ENCODE peak calls at places on chromosome 1, in nine cellular contexts. E, H, W, V, I, R, A, O and K are unnamed samples.

GRCh38 chr1:233631810-233632375 is 18.0 kb downstream of the KCNK1 start:
- DNase-seq in E (no peak), H (no peak), W (no peak), V (no peak), I (no peak), R (no peak), A (no peak), O (no peak), K (no peak)

GRCh38 chr1:15039017-15039648 is 114.4 kb upstream of the TMEM51 start:
- DNase-seq in E (no peak), H (no peak), W (no peak), V (no peak), I (no peak), R (no peak), A (no peak), O (no peak), K (no peak)

GRCh38 chr1:183159960-183160359 is 26.1 kb upstream of the LAMC2 start:
- DNase-seq in E (peak), H (no peak), W (no peak), V (no peak), I (no peak), R (peak), A (peak), O (no peak), K (peak)

GRCh38 chr1:215636258-215636965 is 69.3 kb downstream of the KCTD3 start:
- DNase-seq in E (peak), H (peak), W (peak), V (peak), I (peak), R (peak), A (no peak), O (peak), K (no peak)

GRCh38 chr1:67339623-67340343 is 32.1 kb downstream of the IL12RB2 start:
- DNase-seq in E (no peak), H (no peak), W (peak), V (peak), I (no peak), R (no peak), A (no peak), O (no peak), K (peak)

GRCh38 chr1:184622136-184622823 is 132.4 kb downstream of the EDEM3 start:
- DNase-seq in E (peak), H (peak), W (peak), V (peak), I (peak), R (peak), A (no peak), O (no peak), K (peak)

GRCh38 chr1:78254517-78254916 is 208.8 kb downstream of the GIPC2 start:
- DNase-seq in E (no peak), H (no peak), W (peak), V (peak), I (no peak), R (no peak), A (no peak), O (no peak), K (peak)

GRCh38 chr1:45395582-45395981 is 55.3 kb upstream of the MUTYH start:
- DNase-seq in E (no peak), H (no peak), W (no peak), V (no peak), I (no peak), R (no peak), A (no peak), O (no peak), K (no peak)

GRCh38 chr1:31761883-31762282 is 2.3 kb downstream of the ADGRB2 start:
- DNase-seq in E (no peak), H (no peak), W (peak), V (peak), I (no peak), R (no peak), A (no peak), O (no peak), K (peak)

GRCh38 chr1:156889802-156890585 is 3.5 kb upstream of the PEAR1 start:
- DNase-seq in E (peak), H (peak), W (peak), V (no peak), I (peak), R (peak), A (peak), O (peak), K (peak)

GRCh38 chr1:248890549-248891498 is 15.2 kb upstream of the PGBD2 start:
- DNase-seq in E (no peak), H (no peak), W (no peak), V (no peak), I (no peak), R (no peak), A (no peak), O (no peak), K (no peak)

GRCh38 chr1:245978915-245979314 is 528.2 kb downstream of the SMYD3 start:
- DNase-seq in E (no peak), H (no peak), W (no peak), V (no peak), I (no peak), R (no peak), A (no peak), O (no peak), K (no peak)

GRCh38 chr1:85311818-85312217 is 35.4 kb upstream of the BCL10 start:
- DNase-seq in E (no peak), H (no peak), W (no peak), V (no peak), I (no peak), R (no peak), A (no peak), O (no peak), K (no peak)

GRCh38 chr1:207857447-207857846 is 53.5 kb downstream of the CD34 start:
- DNase-seq in E (no peak), H (no peak), W (no peak), V (no peak), I (no peak), R (no peak), A (no peak), O (no peak), K (no peak)

GRCh38 chr1:202716654-202717053 is 6.4 kb upstream of the SYT2 start:
- DNase-seq in E (no peak), H (no peak), W (no peak), V (no peak), I (no peak), R (no peak), A (no peak), O (no peak), K (no peak)

GRCh38 chr1:110215621-110216020 is 5.5 kb downstream of the KCNC4 start:
- DNase-seq in E (no peak), H (no peak), W (no peak), V (no peak), I (no peak), R (no peak), A (no peak), O (no peak), K (no peak)

GRCh38 chr1:161473363-161473762 is 31.9 kb upstream of the FCGR2A start:
- DNase-seq in E (no peak), H (no peak), W (peak), V (no peak), I (no peak), R (no peak), A (no peak), O (no peak), K (no peak)

GRCh38 chr1:115330480-115331013 is 7.5 kb downstream of the NGF start:
- DNase-seq in E (no peak), H (no peak), W (peak), V (peak), I (peak), R (no peak), A (no peak), O (no peak), K (peak)

GRCh38 chr1:61131716-61132115 is 49.4 kb downstream of the NFIA start:
- DNase-seq in E (no peak), H (no peak), W (peak), V (no peak), I (no peak), R (no peak), A (no peak), O (no peak), K (peak)

GRCh38 chr1:59413327-59413720 is 116.4 kb downstream of the FGGY start:
- DNase-seq in E (no peak), H (no peak), W (no peak), V (no peak), I (no peak), R (no peak), A (no peak), O (no peak), K (no peak)

GRCh38 chr1:204962742-204963632 is 80.0 kb upstream of the CNTN2 start:
- DNase-seq in E (no peak), H (no peak), W (no peak), V (no peak), I (no peak), R (no peak), A (no peak), O (no peak), K (no peak)

GRCh38 chr1:78649628-78650027 is at the start of gene IFI44:
- DNase-seq in E (peak), H (peak), W (peak), V (peak), I (peak), R (peak), A (no peak), O (peak), K (peak)

GRCh38 chr1:213931804-213932203 is 56.0 kb upstream of the PROX1 start:
- DNase-seq in E (no peak), H (no peak), W (no peak), V (no peak), I (no peak), R (no peak), A (peak), O (no peak), K (no peak)

GRCh38 chr1:16716691-16717173 is 23.6 kb upstream of the RNU1-4 start:
- DNase-seq in E (no peak), H (peak), W (no peak), V (no peak), I (no peak), R (peak), A (no peak), O (no peak), K (no peak)

GRCh38 chr1:67441183-67441582 is 11.0 kb upstream of the SERBP1 start:
- DNase-seq in E (no peak), H (peak), W (peak), V (no peak), I (peak), R (no peak), A (no peak), O (peak), K (peak)

GRCh38 chr1:193971595-193971994 is 785.2 kb upstream of the B3GALT2 start:
- DNase-seq in E (no peak), H (no peak), W (no peak), V (peak), I (no peak), R (no peak), A (no peak), O (no peak), K (peak)

GRCh38 chr1:21631944-21632887 is 36.9 kb downstream of the RAP1GAP start:
- DNase-seq in E (peak), H (no peak), W (no peak), V (no peak), I (no peak), R (peak), A (no peak), O (peak), K (no peak)

GRCh38 chr1:116873680-116874271 is 35.9 kb upstream of the PTGFRN start:
- DNase-seq in E (no peak), H (no peak), W (no peak), V (no peak), I (no peak), R (no peak), A (no peak), O (no peak), K (peak)

GRCh38 chr1:54384921-54385726 is 21.1 kb downstream of the SSBP3 start:
- DNase-seq in E (no peak), H (no peak), W (no peak), V (peak), I (no peak), R (peak), A (no peak), O (no peak), K (no peak)

GRCh38 chr1:151515265-151515664 is 4.1 kb downstream of the CGN start:
- DNase-seq in E (no peak), H (no peak), W (no peak), V (no peak), I (no peak), R (no peak), A (no peak), O (no peak), K (no peak)

DNA sequence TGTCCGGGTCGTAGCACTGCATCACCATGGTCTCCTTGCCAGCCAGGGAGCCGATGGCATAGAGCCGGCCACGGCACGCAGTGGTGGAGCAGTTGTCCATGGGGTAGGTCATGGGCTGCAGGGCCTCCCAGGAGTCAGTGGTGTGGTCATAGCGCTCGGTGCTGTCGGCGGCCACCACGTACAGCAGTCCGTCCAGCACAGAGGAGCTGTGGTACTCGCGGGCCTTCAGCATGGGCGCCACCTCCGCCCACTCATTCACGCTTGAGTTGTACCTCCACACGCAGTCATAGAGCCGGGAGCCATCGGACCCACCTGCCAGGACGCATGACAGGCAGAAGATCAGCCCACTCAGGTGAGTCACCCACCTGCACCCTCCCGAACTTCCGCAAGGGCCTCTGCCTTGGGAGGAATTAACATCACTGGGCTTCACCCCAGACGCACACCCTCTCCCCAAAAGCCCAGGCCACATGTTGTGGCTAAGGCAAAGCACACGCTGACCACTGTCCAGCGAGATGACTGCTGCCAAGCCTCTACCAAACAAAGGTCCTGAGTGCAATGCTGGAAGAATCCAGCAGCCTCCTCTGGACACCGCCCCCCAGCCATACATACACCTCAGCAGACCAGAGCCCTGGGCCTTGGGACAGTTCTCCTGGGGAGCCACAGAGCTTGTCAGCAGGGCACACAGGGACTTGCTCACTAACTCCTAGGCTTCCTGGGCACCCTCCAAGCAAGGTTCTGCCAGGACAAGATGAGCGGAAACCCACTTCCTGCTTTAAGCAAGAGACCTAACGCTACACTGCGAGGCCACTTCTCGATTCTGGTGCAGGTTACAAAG is 3.3 kb downstream of the KLHL21 start:
- DNase-seq in E (no peak), H (peak), W (peak), V (no peak), I (no peak), R (no peak), A (no peak), O (peak), K (no peak)
- TF ChIP-seq CTCF in E (no peak), H (no peak), W (no peak), V (no peak), I (no peak), R (peak), A (no peak), O (no peak), K (no peak)

DNA sequence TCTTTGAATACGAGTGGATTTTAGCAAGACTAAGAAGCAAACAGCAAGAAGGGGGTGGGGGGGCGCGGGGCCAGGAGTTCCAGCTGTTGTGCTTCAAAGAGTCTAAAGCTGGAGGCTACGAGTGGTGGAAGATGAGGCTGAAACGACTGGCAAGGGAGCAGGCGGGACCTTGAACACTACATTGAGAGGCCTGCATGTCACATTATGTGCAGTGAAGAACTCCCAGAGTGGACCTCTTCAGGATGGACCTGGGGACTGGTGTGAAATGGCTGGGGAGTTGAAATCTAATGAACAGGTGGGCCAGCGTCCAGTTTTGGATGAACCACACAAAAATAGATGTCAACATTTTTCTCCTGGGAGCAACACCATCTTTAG is 1.1 kb downstream of the GPX7 start:
- DNase-seq in E (no peak), H (no peak), W (no peak), V (no peak), I (no peak), R (no peak), A (no peak), O (no peak), K (no peak)
- H3K4me3 ChIP-seq in E (no peak), H (peak), W (peak), V (peak), I (peak), R (no peak), A (no peak), O (no peak), K (peak)

DNA sequence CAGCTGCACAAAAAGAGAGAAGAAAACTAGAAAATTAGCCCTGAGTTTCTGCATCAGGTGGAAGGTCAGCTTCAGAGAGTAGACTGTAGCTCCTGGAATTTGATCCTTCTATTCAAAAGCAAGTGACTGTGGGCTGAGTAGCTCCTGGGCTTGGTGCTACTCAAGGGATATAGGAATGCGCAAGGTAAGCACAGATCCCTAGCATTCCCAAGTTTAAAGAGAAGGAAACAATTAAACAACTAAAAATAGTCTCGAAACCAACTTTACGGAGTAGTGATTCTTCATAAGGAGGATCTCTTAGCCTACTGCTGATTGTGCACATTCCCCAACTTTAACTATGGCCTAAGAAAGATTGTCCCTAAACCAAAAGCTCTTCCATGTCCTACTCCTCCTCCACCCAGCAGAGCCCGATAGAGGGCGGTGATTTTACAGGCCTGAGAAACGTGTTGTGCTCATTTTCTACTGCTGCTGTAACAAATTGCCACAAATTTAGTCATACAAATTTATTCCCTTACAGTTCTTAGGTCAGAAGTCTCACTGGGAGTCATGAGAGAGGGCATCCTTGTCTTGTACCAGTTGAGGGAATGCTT is 226.5 kb upstream of the CAMK1G start:
- DNase-seq in E (no peak), H (no peak), W (no peak), V (no peak), I (no peak), R (no peak), A (no peak), O (no peak), K (no peak)
- TF ChIP-seq CTCF in E (no peak), H (no peak), W (no peak), V (no peak), I (no peak), R (no peak), A (no peak), O (no peak), K (no peak)

DNA sequence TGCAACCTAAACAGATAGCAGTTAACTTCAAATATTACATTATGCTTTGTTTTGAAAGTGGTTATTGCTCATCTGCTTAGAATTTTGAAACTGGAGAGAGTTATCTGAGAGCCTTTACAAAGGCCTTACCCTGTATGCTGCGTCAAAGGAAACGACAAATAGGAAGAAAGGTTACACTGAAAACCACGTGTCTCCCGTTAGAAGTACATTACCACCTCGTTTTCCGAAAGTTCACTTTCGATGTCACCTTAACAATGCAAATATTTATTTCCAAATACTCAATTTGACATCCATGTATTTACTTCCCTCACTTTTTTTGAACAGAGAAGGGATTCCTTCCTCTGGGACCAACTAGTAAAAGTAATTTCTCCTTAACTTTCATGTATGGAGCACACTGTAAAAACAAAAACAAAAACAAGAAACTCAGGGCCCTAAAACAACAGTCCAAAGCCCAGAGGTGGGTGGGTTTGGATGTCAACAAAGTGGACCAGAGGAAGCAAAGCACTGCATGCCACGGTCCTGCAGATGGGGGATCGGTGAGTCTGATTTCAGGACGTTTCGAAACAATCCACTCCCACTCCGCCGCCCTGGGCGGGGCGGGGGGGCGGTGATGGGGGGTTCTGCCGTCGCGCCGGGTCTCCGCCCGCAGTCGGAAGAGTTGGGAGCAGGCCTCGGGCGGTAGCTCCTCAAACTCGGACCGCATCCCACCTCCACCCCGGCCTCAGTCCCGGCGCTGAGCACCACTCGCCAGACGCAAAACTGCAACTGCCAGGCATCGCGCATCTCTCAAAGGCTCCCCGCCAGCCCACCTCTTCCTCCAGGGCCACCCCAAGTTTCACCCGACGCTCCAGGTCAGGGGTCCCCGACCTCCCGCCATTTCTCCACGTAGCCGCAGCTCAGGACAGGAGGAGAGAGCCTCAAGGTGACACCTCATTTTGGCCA is 841 bp downstream of the ADSS2 start:
- DNase-seq in E (peak), H (peak), W (peak), V (no peak), I (peak), R (peak), A (no peak), O (peak), K (peak)
- H3K4me3 ChIP-seq in E (peak), H (peak), W (peak), V (peak), I (peak), R (peak), A (peak), O (peak), K (peak)

GRCh38 chr1:153790996-153791855 is 16.0 kb downstream of the SLC27A3 start:
- DNase-seq in E (peak), H (peak), W (peak), V (peak), I (no peak), R (no peak), A (no peak), O (peak), K (peak)
- TF ChIP-seq CTCF in E (no peak), H (no peak), W (no peak), V (no peak), I (no peak), R (no peak), A (no peak), O (no peak), K (no peak)